ENCODE peak calls at places on chromosomes 3 and 15, in five cellular contexts. F is HL-60, O is AG04450, J is DND-41, S is transverse colon. I is an unnamed sample.

GRCh38 chr3:170137971-170138370 is 43.6 kb downstream of the PHC3 start:
- DNase-seq in F (no peak), S (no peak), O (no peak), J (no peak), I (peak)

GRCh38 chr15:41990243-41990605 is 17.9 kb upstream of the EHD4 start:
- DNase-seq in J (no peak), O (no peak), S (no peak), F (no peak), I (no peak)

GRCh38 chr3:29922990-29923746 is 642.3 kb downstream of the RBMS3 start:
- DNase-seq in J (no peak), S (peak), O (peak), F (no peak), I (peak)

GRCh38 chr3:11593318-11594034 is 50.2 kb downstream of the VGLL4 start:
- DNase-seq in J (no peak), S (no peak), O (no peak), F (no peak), I (no peak)

GRCh38 chr3:11457126-11457525 is 184.9 kb downstream of the ATG7 start:
- DNase-seq in O (no peak), J (no peak), S (no peak), F (peak), I (no peak)

GRCh38 chr3:108407858-108408257 is 102.5 kb downstream of the MYH15 start:
- DNase-seq in F (no peak), S (no peak), O (no peak), J (no peak), I (no peak)

GRCh38 chr15:58252586-58253323 is 114.6 kb downstream of the AQP9 start:
- DNase-seq in S (no peak), O (no peak), J (no peak), F (no peak), I (no peak)

GRCh38 chr3:105996781-105997180 is 128.0 kb upstream of the CBLB start:
- DNase-seq in J (no peak), F (no peak), O (no peak), S (no peak), I (no peak)

GRCh38 chr3:104385421-104385820 is 981.3 kb upstream of the ALCAM start:
- DNase-seq in J (no peak), S (no peak), F (no peak), O (no peak), I (no peak)

GRCh38 chr3:10224794-10225660 is 23.2 kb upstream of the TATDN2 start:
- DNase-seq in F (no peak), O (no peak), S (peak), J (peak), I (peak)

GRCh38 chr3:53730565-53730964 is 115.7 kb downstream of the CHDH start:
- DNase-seq in F (no peak), J (no peak), S (no peak), O (no peak), I (peak)

GRCh38 chr3:126131881-126132750 is 48.2 kb upstream of the SLC41A3 start:
- DNase-seq in O (no peak), J (no peak), F (no peak), S (peak), I (no peak)

GRCh38 chr3:143727391-143727790 is 120.9 kb downstream of the SLC9A9 start:
- DNase-seq in O (no peak), F (no peak), S (no peak), J (no peak), I (no peak)

GRCh38 chr15:85411992-85412538 is 31.7 kb downstream of the AKAP13 start:
- DNase-seq in J (no peak), S (no peak), O (no peak), F (no peak), I (peak)

GRCh38 chr15:97679289-97679688 is 281.2 kb upstream of the ARRDC4 start:
- DNase-seq in S (no peak), F (no peak), O (no peak), J (no peak), I (no peak)

GRCh38 chr3:10941972-10942371 is 50.6 kb upstream of the SLC6A1 start:
- DNase-seq in F (no peak), S (no peak), O (no peak), J (peak), I (no peak)

GRCh38 chr3:77014236-77014635 is 25.7 kb upstream of the ROBO2 start:
- DNase-seq in S (no peak), O (no peak), J (no peak), F (no peak), I (no peak)

GRCh38 chr3:16171009-16171408 is 3.5 kb upstream of the GALNT15 start:
- DNase-seq in J (no peak), F (no peak), S (no peak), O (no peak), I (no peak)
- H3K4me3 ChIP-seq in J (no peak), F (no peak), S (no peak), O (no peak), I (no peak)

DNA sequence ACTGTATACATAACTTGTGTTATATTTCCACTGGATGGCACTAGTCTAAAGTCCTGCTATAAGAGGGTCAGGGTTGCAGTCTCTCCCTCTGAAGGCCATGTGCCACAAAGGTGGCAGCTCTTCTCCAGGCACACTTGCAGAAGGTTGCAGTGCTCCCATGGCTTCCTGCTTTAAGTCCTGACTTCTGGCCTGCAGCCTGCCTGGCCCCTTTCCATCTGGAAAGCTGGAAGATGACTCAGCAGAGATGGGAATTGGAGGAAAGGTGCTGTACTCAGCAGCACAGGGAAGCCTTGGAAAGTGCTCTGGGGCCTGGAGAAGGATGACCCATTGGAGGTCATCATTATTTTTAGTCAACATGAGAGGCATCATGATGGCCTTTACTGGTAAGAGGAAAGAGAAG is 40.9 kb upstream of the MRPL3 start:
- DNase-seq in F (no peak), J (no peak), O (peak), S (peak), I (peak)
- TF ChIP-seq CTCF in F (no peak), J (no peak), O (no peak), S (no peak), I (no peak)

DNA sequence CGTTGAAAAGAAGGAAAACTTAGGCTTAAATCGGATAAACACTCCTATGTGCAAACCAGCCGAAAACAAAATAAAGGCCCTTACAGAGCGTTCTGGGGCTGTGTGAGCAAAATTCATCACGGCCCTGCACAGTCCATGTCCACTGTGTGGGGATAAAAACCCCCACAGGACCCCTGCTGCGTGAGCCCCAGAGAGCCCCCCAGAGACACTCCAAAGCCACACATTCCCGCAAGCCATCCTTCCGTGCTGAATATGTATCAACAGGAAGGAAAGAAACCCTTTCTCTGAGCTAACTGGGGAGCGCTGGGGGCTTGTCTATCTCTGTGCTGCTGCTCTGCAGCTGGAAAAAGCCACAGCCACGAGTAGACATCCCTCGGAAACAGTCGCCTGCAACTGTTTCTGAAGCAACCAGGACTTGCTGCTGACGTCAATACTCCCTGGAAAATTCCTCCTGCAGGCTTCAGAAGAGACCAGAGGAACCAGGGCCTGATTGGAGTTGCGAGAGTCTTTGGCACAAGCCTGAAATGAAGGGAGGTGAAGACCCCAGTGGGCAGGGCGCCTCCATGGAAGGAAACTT is 72.6 kb downstream of the NUP210 start:
- DNase-seq in S (no peak), F (no peak), J (peak), O (no peak), I (peak)
- H3K4me3 ChIP-seq in S (no peak), F (no peak), J (peak), O (no peak), I (no peak)

GRCh38 chr15:72838311-72838731 is 54.8 kb upstream of the ADPGK start:
- DNase-seq in F (peak), S (no peak), J (no peak), O (no peak), I (peak)

GRCh38 chr15:72835289-72835890 is 51.8 kb upstream of the ADPGK start:
- DNase-seq in O (no peak), S (peak), F (no peak), J (no peak), I (no peak)

DNA sequence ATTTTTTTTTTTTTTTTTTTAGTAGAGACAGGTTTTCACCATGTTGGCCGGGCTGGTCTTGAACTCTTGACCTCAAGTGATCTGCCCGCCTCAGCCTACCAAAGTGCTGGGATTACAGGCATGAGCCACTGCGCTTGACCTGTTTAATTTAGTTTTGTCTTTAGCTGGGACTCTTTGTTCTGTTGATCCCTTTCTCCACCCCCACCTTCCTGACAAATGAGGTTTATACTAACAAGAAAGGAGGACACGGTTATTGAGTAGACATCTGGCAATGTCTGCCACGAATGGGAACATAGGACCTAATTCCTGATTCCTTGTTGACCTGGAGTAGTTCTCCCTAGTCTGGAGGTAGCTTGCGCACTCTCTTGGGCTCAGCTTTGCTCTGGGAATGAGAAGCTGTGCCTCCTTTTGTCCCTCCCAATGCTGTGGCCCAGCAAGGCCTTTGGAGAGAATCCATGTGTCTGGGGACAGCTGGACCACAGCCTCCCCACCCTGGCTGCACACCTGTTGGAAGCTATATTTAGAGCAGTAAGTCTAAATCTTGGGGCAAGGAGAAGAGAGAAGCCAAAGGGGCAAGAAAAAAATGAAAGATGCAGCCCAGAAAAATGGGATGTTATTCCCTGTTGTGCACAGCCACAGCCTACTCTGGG is 53.2 kb upstream of the ADPGK start:
- DNase-seq in J (no peak), O (no peak), S (no peak), F (no peak), I (no peak)
- TF ChIP-seq CTCF in J (no peak), O (no peak), S (no peak), F (no peak), I (no peak)

DNA sequence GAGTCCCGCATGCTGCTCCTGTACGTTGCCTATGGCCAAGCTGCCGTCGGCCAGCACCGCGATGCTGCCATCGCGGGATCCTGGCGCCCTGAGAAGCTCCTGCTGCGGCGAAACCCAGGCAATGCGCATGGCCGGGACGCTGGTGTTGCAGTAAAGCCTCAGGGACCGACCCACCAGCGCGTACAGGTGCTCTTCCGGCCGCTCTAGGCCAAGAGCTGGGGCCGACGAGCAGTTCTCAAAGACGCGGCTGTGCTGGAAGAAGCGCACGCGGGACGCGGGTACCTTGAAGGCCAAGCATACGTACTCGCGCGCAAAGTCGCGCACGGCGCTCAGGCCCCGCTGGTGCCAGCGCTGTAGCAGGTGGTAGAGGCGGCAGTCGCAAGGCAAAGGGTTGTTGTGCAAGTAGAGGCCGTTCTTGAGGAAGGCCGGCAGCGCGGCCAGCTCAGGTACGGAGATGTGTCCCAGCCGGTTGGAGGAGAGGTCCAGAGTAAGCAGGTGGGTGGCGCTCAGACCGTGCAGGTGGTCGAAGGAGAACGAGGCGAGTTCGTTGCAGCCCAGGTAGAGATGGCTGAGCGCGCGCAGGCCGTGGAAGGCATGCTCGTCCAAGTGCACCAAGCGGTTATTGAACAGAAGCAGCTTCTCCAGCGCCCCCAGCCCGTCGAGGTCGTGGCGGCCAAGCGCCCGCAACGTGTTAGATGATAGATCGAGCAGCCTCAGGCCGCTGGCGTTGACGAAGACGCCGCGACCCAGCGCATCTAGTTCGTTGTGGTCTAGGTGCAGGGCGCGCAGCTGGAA is 868 bp downstream of the AMIGO3 start:
- DNase-seq in S (no peak), J (no peak), F (no peak), O (no peak), I (no peak)
- H3K4me3 ChIP-seq in S (peak), J (peak), F (no peak), O (peak), I (peak)

DNA sequence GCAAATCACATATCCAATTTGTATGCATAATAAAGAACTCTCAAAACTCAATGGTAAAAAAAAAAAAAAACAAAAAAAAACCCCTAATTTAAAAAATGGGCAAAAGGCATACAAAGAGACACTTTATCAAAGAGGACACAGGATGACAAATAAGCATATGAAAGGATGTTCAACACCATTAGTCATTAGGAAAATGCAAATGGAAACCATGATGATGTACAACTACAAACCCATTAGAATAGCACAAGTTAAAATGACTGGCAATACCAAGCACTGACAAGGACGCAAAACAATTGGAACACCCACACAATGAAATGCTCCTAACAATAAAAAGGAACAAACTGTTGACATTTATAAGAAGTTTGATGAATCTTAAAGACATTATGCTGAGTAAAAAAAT is 63.4 kb upstream of the ADAMTS17 start:
- DNase-seq in F (no peak), S (no peak), J (no peak), O (no peak), I (no peak)
- TF ChIP-seq CTCF in F (no peak), S (no peak), J (no peak), O (no peak), I (no peak)

GRCh38 chr3:21390136-21390535 is 360.9 kb downstream of the ZNF385D start:
- DNase-seq in O (no peak), J (no peak), F (no peak), S (no peak), I (peak)
- H3K4me3 ChIP-seq in O (no peak), J (no peak), F (no peak), S (no peak), I (no peak)

GRCh38 chr3:179016979-179017670 is 54.5 kb downstream of the ZMAT3 start:
- DNase-seq in F (no peak), S (no peak), O (no peak), J (no peak), I (no peak)
- TF ChIP-seq CTCF in F (no peak), S (no peak), O (no peak), J (no peak), I (no peak)

GRCh38 chr3:88203537-88204143 is 53.9 kb downstream of the C3orf38 start:
- DNase-seq in O (peak), F (no peak), J (peak), S (peak), I (peak)
- H3K4me3 ChIP-seq in O (no peak), F (no peak), J (no peak), S (no peak), I (no peak)